ENCODE peak calls at places on chromosomes 6 and 20, in eight cellular contexts. D, L, B, N, E, M, K and G are unnamed samples.

GRCh38 chr20:11671015-11671511 is 246.6 kb upstream of the BTBD3 start:
- DNase-seq in D (no peak), B (no peak), L (no peak), M (no peak), E (no peak), N (no peak), K (no peak), G (no peak)

GRCh38 chr6:30759575-30760239 is 15.4 kb upstream of the IER3 start:
- DNase-seq in M (no peak), E (no peak), D (no peak), B (no peak), L (no peak), K (no peak), N (no peak), G (no peak)

GRCh38 chr20:63363981-63364536 is 2.9 kb upstream of the CHRNA4 start:
- DNase-seq in D (no peak), K (no peak), M (no peak), L (no peak), N (no peak), E (no peak), B (no peak), G (no peak)

GRCh38 chr6:169723200-169723909 is 945 bp downstream of the PHF10 start:
- DNase-seq in K (no peak), D (no peak), M (no peak), B (peak), E (peak), L (peak), N (peak), G (peak)

GRCh38 chr20:48058611-48059559 is 273.6 kb upstream of the SULF2 start:
- DNase-seq in B (no peak), M (no peak), K (no peak), E (no peak), N (no peak), D (no peak), L (no peak), G (no peak)

GRCh38 chr6:13870185-13870584 is 54.6 kb upstream of the RNF182 start:
- DNase-seq in M (no peak), E (no peak), N (no peak), B (no peak), L (no peak), D (no peak), K (no peak), G (no peak)

GRCh38 chr6:30926644-30927043 is 5.3 kb downstream of the SFTA2 start:
- DNase-seq in B (no peak), E (peak), M (no peak), K (no peak), D (no peak), L (peak), N (no peak), G (no peak)

GRCh38 chr6:54291738-54292137 is 16.5 kb upstream of the TINAG start:
- DNase-seq in N (no peak), E (no peak), L (no peak), M (no peak), D (no peak), B (no peak), K (peak), G (no peak)

GRCh38 chr6:167872538-167873210 is 46.0 kb downstream of the AFDN start:
- DNase-seq in E (no peak), B (no peak), L (no peak), M (no peak), K (no peak), N (no peak), D (no peak), G (no peak)

GRCh38 chr6:98636941-98637340 is 197.4 kb upstream of the POU3F2 start:
- DNase-seq in K (no peak), L (no peak), D (no peak), M (no peak), N (no peak), E (no peak), B (no peak), G (no peak)

GRCh38 chr6:157744202-157744601 is 78.8 kb upstream of the SNX9 start:
- DNase-seq in N (no peak), B (no peak), E (no peak), L (no peak), M (no peak), K (no peak), D (no peak), G (no peak)

DNA sequence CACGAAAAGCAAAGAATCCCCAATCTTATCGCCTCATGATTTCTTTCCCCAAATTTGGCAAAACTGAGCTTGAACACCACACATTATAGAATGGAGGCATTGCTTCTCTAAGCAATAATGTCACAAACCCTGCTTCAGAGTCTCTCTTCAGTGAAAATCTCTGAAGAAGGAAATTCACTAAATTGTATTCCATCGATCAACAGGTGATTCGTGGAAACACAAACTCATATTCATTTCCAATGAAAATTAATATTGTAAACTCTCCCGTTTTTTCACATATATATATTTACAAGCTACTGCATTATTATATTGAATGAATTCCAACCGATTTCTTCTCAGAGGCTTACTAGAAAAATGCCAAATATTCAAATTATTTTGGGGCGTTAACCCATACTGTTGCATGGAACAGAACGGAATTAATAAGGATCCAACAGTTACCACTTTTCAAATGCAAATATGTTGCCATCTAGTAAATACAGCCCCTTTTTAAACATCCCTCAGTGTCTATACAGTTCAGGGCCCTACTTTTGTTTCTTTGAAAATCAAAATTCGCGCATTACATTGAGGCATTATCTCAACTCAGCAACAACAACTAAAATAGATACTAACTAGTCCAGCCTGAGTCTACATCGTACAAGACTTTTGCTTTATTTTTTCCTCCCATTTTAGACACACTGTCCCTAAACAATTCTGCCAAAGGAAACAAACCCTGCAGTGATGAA is 1.3 kb downstream of the KIF13A start:
- DNase-seq in B (no peak), K (no peak), D (no peak), L (no peak), E (no peak), N (no peak), M (no peak), G (no peak)
- TF ChIP-seq POLR2A in B (no peak), K (no peak), D (no peak), L (no peak), E (no peak), N (no peak), M (no peak), G (no peak)

DNA sequence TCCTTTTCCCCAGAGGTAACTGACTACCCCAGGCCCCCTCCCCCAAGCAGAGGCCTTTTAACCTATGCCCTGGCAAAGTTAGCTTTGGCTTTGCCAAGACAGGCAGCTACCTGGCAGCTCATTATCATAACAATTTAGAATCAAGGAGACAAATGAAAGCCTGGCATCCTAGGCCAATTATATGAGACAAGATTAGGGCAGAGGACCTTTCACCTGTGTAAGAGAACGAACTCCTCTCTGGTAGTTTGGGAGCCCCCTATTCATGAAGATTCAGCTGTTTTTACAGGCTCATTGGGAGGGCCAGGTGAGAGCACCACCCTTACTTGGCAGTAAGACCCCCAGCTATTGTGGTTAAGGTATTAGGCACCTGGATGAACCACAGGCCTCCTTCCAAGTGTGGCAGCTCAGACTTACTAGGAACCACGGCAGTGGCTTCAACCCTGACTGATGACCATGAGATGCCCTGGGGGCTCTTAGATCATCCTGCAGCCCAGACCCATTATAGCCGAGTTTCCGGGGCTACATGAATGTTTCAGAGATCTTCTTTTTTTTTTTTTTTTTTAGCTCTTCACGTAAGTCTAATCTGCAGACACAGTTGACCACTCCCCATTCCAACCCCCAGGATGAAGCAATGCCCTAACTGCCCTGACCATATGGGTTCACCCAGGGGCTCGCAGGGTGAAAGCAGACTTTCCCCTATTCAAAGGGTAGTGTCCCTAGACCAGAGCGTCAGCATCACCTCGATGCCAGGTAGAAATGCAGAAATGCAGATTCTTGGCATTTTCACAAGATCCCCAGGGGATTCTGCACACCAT is 56.3 kb downstream of the RAB44 start:
- DNase-seq in B (no peak), E (no peak), M (no peak), D (no peak), K (no peak), N (no peak), L (no peak), G (no peak)
- H3K27ac ChIP-seq in B (no peak), E (peak), M (no peak), D (no peak), K (peak), N (no peak), L (no peak), G (no peak)

DNA sequence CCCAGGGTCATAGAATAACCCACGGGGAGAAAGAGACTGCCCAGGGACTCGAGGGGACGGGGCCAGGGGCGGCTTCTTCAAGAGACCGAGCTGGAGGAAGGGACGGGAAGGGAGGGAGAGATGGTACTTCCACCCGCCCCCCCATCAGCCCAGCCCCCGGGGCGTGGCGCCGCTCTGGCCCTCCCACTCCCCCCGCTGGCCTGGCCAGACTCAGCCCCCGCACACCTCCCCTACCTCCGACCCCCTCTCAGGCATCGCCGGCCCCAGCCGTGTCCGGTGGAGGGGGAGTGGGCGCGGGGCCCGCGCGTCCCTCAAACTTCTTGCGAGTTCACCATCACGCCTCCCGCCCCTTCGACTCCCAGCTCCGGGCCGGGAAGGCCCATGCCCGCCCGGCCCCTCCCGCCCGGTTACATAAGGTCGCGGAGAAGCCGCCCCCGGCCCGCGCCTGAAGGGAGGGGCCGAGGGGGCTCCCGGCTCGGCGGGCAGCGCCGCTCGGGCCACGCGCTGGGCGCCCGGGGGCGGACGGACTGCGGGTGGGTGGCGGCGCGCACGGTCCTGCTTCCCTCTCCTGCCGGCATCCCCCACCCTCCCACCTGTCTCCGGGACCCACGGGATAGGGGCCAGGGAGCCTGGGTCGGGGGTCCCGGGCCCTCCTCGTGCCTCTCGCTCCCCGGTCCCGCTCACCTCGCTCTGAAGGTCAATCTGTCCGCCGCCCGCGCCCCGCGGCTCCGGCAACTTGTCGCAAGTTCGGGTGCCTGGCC is 562 bp downstream of the TFEB start:
- DNase-seq in L (peak), N (peak), M (no peak), E (peak), B (peak), D (peak), K (no peak), G (peak)
- TF ChIP-seq POLR2AphosphoS5 in L (peak), N (no peak), M (no peak), E (no peak), B (no peak), D (peak), K (no peak), G (no peak)

GRCh38 chr6:33030245-33030644 is 20.9 kb upstream of the HLA-DOA start:
- DNase-seq in N (no peak), B (no peak), M (no peak), L (no peak), K (no peak), D (no peak), E (no peak), G (no peak)

GRCh38 chr6:33028220-33028849 is 18.9 kb upstream of the HLA-DOA start:
- DNase-seq in L (no peak), K (peak), D (no peak), E (no peak), N (no peak), M (no peak), B (no peak), G (no peak)

GRCh38 chr6:33034554-33034953 is 25.2 kb upstream of the HLA-DOA start:
- DNase-seq in B (no peak), N (no peak), K (no peak), D (no peak), M (no peak), L (no peak), E (no peak), G (no peak)

DNA sequence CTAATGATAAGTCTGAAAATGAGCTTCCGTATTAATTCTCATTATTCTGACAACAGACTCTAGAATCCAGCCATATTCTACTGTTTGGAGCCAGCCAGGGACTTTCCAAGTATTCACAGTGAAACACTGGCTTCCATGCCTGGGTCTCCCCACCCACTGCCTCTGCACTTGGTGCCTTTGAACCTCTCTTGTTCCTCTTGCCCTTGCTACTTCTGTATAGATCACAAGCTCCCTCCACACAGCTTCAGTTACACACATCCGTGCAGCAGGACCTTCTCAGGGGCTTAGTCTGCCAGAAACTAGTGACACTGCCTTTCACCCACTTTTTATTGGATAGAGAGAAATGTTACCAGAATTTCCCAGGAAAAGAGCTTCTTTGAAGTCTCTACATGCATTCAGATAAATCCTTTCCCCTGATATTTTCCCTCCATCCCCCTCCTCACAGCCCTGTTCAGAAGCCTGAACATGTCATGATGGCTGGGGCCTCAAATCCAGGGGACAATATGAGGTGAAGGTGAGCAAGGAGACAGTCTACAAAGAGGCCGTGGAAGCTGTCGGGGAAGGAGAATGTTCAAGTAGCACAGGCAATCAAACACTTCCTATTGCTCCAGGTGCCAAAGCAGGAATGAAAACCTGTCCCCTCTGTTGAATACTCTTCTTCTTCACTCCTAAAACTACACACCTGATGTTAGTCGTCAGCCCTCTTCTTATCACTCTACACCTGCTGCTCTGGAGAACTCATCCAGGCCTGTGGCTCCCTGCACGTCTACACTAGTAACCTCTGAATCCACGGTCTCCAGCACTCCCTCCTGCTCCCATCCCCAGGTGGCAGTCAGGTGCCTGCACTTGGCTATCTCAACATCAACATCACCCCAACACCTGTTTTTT is 20.1 kb upstream of the HLA-DOA start:
- DNase-seq in K (peak), E (peak), D (no peak), M (no peak), N (no peak), L (peak), B (no peak), G (no peak)
- TF ChIP-seq POLR2A in K (peak), E (peak), D (no peak), M (no peak), N (no peak), L (no peak), B (no peak), G (no peak)

DNA sequence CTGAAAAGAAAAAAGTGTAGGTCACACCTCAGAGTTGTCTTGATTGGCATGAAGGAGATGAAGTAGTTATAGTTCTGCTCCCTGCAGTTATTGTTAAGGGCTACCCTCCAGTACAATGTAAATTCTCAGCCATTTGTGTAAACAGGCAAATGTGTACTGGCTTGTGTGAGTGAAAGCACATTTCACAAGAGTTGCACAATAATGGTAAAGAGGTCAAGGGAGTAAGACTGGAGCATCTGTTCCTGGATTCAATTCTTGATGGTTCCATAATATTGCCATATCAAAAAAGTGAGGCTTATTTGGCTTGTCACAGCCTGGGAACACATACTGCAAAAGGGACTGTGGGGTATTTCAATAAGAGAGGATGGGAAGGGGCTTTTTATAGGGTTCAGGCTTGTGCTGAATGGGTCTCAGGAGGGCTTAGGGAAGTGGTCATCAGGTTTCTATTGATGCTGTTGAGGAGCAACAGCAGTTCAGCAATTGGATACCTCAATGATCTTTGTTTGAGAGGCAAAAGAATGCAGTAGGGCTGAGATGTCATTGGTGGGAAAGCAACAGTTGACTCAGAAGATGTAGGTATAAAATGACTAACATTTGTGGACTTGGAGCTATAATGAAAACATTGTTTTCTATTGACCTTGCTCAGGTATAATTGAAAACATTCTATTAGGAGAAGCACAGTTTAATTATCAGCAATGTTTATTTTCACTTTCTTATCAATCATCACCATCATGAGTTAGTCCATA is 402.6 kb downstream of the BCKDHB start:
- DNase-seq in D (no peak), K (no peak), B (no peak), M (no peak), L (no peak), N (no peak), E (no peak), G (no peak)
- H3K27ac ChIP-seq in D (no peak), K (no peak), B (no peak), M (no peak), L (no peak), N (no peak), E (no peak), G (peak)

DNA sequence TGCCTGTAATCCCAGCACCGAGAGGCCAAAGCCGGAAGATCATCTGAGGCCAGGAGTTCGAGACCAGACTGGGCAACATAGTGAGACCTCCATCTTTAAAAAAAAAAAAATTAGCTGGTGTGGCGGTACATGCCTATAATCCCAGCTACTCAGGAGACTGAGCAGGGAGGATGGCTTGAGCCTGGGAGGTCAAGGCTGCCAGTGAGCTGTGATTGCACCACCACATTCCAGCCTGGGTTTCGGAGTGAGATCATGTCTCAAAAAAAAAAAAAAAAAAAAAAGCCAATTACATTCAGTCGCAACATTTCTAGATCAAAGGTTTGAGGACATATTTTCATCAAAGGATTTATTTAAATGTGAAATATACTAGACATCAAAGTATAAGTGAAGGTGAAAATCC is 32.0 kb upstream of the EDN1 start:
- DNase-seq in M (no peak), E (no peak), L (no peak), N (no peak), B (no peak), D (no peak), K (no peak), G (no peak)
- TF ChIP-seq POLR2AphosphoS5 in M (no peak), E (no peak), L (no peak), N (no peak), B (no peak), D (no peak), K (no peak), G (no peak)